ENCODE peak calls at places on chromosomes 11 and 22, in eight cellular contexts. One of them, this sample, is unnamed.

GRCh38 chr22:48635825-48636224 is 1191.8 kb downstream of the BRD1 start:
- DNase-seq in AG10803: no peak
- DNase-seq in fibroblast of the aortic adventitia: no peak
- DNase-seq in AG04449: no peak
- DNase-seq in Calu3: no peak
- DNase-seq in colonic mucosa: no peak
- DNase-seq in fibroblast of pulmonary artery: no peak
- DNase-seq in GM12865: no peak
- DNase-seq in this sample: no peak

GRCh38 chr22:38461057-38461413 is 6.0 kb upstream of the KCNJ4 start:
- DNase-seq in AG04449: no peak
- DNase-seq in colonic mucosa: no peak
- DNase-seq in GM12865: no peak
- DNase-seq in fibroblast of the aortic adventitia: no peak
- DNase-seq in fibroblast of pulmonary artery: no peak
- DNase-seq in Calu3: no peak
- DNase-seq in AG10803: no peak
- DNase-seq in this sample: no peak

GRCh38 chr11:112961146-112961668 is at the start of gene NCAM1:
- DNase-seq in AG10803: peak; percentile 84
- DNase-seq in Calu3: peak; percentile 65
- DNase-seq in fibroblast of the aortic adventitia: peak; percentile 49
- DNase-seq in colonic mucosa: peak; percentile 59
- DNase-seq in AG04449: no peak
- DNase-seq in GM12865: peak; percentile 12
- DNase-seq in fibroblast of pulmonary artery: peak; percentile 78
- DNase-seq in this sample: no peak

GRCh38 chr22:17085277-17086091 is 684 bp downstream of the IL17RA start:
- DNase-seq in fibroblast of pulmonary artery: no peak
- DNase-seq in AG04449: no peak
- DNase-seq in Calu3: peak; percentile 24
- DNase-seq in GM12865: peak; percentile 32
- DNase-seq in fibroblast of the aortic adventitia: peak; percentile 4
- DNase-seq in AG10803: no peak
- DNase-seq in colonic mucosa: peak; percentile 48
- DNase-seq in this sample: no peak

GRCh38 chr11:19683141-19683805 is 29.4 kb upstream of the NAV2 start:
- DNase-seq in AG10803: no peak
- DNase-seq in Calu3: no peak
- DNase-seq in GM12865: no peak
- DNase-seq in AG04449: no peak
- DNase-seq in fibroblast of the aortic adventitia: peak; percentile 37
- DNase-seq in colonic mucosa: no peak
- DNase-seq in fibroblast of pulmonary artery: no peak
- DNase-seq in this sample: no peak

GRCh38 chr11:83220279-83220678 is 26.8 kb downstream of the ANKRD42 start:
- DNase-seq in Calu3: peak; percentile 10
- DNase-seq in AG10803: no peak
- DNase-seq in fibroblast of the aortic adventitia: no peak
- DNase-seq in AG04449: no peak
- DNase-seq in fibroblast of pulmonary artery: no peak
- DNase-seq in colonic mucosa: no peak
- DNase-seq in GM12865: no peak
- DNase-seq in this sample: no peak

GRCh38 chr11:42957831-42958230 is 354.0 kb upstream of the API5 start:
- DNase-seq in AG10803: no peak
- DNase-seq in colonic mucosa: no peak
- DNase-seq in fibroblast of the aortic adventitia: no peak
- DNase-seq in fibroblast of pulmonary artery: no peak
- DNase-seq in GM12865: no peak
- DNase-seq in Calu3: no peak
- DNase-seq in AG04449: no peak
- DNase-seq in this sample: no peak

GRCh38 chr11:110645253-110645652 is 67.0 kb downstream of the ARHGAP20 start:
- DNase-seq in fibroblast of pulmonary artery: no peak
- DNase-seq in fibroblast of the aortic adventitia: no peak
- DNase-seq in GM12865: peak; percentile 2
- DNase-seq in Calu3: no peak
- DNase-seq in AG10803: no peak
- DNase-seq in colonic mucosa: no peak
- DNase-seq in AG04449: no peak
- DNase-seq in this sample: no peak

GRCh38 chr11:65500262-65501004 is 1.6 kb downstream of the MALAT1 start:
- DNase-seq in colonic mucosa: peak; percentile 50
- DNase-seq in AG04449: no peak
- DNase-seq in fibroblast of the aortic adventitia: peak; percentile 78
- DNase-seq in fibroblast of pulmonary artery: peak; percentile 74
- DNase-seq in AG10803: peak; percentile 68
- DNase-seq in GM12865: peak; percentile 61
- DNase-seq in Calu3: no peak
- DNase-seq in this sample: no peak

GRCh38 chr11:117841582-117842031 is 17.1 kb upstream of the FXYD2 start:
- DNase-seq in Calu3: no peak
- DNase-seq in fibroblast of the aortic adventitia: no peak
- DNase-seq in colonic mucosa: peak; percentile 16
- DNase-seq in AG10803: no peak
- DNase-seq in fibroblast of pulmonary artery: no peak
- DNase-seq in AG04449: no peak
- DNase-seq in GM12865: no peak
- DNase-seq in this sample: no peak

GRCh38 chr11:111548542-111548941 is 8.0 kb downstream of the LAYN start:
- DNase-seq in AG10803: no peak
- DNase-seq in AG04449: no peak
- DNase-seq in fibroblast of the aortic adventitia: no peak
- DNase-seq in fibroblast of pulmonary artery: no peak
- DNase-seq in GM12865: no peak
- DNase-seq in colonic mucosa: no peak
- DNase-seq in Calu3: no peak
- DNase-seq in this sample: no peak

GRCh38 chr11:22566293-22566692 is 59.3 kb downstream of the FANCF start:
- DNase-seq in fibroblast of the aortic adventitia: no peak
- DNase-seq in GM12865: no peak
- DNase-seq in colonic mucosa: no peak
- DNase-seq in fibroblast of pulmonary artery: no peak
- DNase-seq in AG10803: no peak
- DNase-seq in Calu3: no peak
- DNase-seq in AG04449: no peak
- DNase-seq in this sample: no peak

GRCh38 chr11:70552441-70553150 is 154.3 kb downstream of the CTTN start:
- DNase-seq in colonic mucosa: no peak
- DNase-seq in AG04449: no peak
- DNase-seq in Calu3: no peak
- DNase-seq in fibroblast of the aortic adventitia: no peak
- DNase-seq in GM12865: no peak
- DNase-seq in AG10803: no peak
- DNase-seq in fibroblast of pulmonary artery: no peak
- DNase-seq in this sample: no peak

GRCh38 chr11:66749091-66749490 is 20.1 kb upstream of the SPTBN2 start:
- DNase-seq in fibroblast of the aortic adventitia: peak; percentile 17
- DNase-seq in AG10803: no peak
- DNase-seq in fibroblast of pulmonary artery: no peak
- DNase-seq in Calu3: peak; percentile 15
- DNase-seq in colonic mucosa: no peak
- DNase-seq in AG04449: no peak
- DNase-seq in GM12865: no peak
- DNase-seq in this sample: no peak

GRCh38 chr11:115056514-115056913 is 378.2 kb downstream of the NXPE2 start:
- DNase-seq in AG04449: no peak
- DNase-seq in Calu3: no peak
- DNase-seq in fibroblast of the aortic adventitia: no peak
- DNase-seq in colonic mucosa: no peak
- DNase-seq in fibroblast of pulmonary artery: no peak
- DNase-seq in AG10803: no peak
- DNase-seq in GM12865: no peak
- DNase-seq in this sample: no peak
- TF ChIP-seq CTCF in AG04449: no peak
- TF ChIP-seq CTCF in Calu3: no peak
- TF ChIP-seq CTCF in fibroblast of the aortic adventitia: no peak
- TF ChIP-seq CTCF in colonic mucosa: no peak
- TF ChIP-seq CTCF in fibroblast of pulmonary artery: no peak
- TF ChIP-seq CTCF in AG10803: no peak
- TF ChIP-seq CTCF in GM12865: no peak
- TF ChIP-seq CTCF in this sample: no peak

GRCh38 chr11:63879598-63879997 is 37.4 kb downstream of the RCOR2 start:
- DNase-seq in AG04449: no peak
- DNase-seq in GM12865: no peak
- DNase-seq in fibroblast of pulmonary artery: peak; percentile 16
- DNase-seq in Calu3: no peak
- DNase-seq in colonic mucosa: no peak
- DNase-seq in fibroblast of the aortic adventitia: peak; percentile 16
- DNase-seq in AG10803: no peak
- DNase-seq in this sample: no peak

GRCh38 chr11:63876616-63877015 is 37.7 kb downstream of the MARK2 start:
- DNase-seq in GM12865: no peak
- DNase-seq in AG04449: no peak
- DNase-seq in Calu3: no peak
- DNase-seq in AG10803: no peak
- DNase-seq in colonic mucosa: no peak
- DNase-seq in fibroblast of pulmonary artery: no peak
- DNase-seq in fibroblast of the aortic adventitia: no peak
- DNase-seq in this sample: no peak

GRCh38 chr11:63877658-63878241 is 38.8 kb downstream of the MARK2 start:
- DNase-seq in AG04449: no peak
- DNase-seq in colonic mucosa: no peak
- DNase-seq in AG10803: no peak
- DNase-seq in fibroblast of pulmonary artery: no peak
- DNase-seq in GM12865: no peak
- DNase-seq in fibroblast of the aortic adventitia: no peak
- DNase-seq in Calu3: no peak
- DNase-seq in this sample: no peak

GRCh38 chr11:63882555-63883242 is 34.3 kb downstream of the RCOR2 start:
- DNase-seq in fibroblast of pulmonary artery: no peak
- DNase-seq in fibroblast of the aortic adventitia: no peak
- DNase-seq in AG04449: no peak
- DNase-seq in AG10803: no peak
- DNase-seq in colonic mucosa: no peak
- DNase-seq in GM12865: no peak
- DNase-seq in Calu3: no peak
- DNase-seq in this sample: no peak

GRCh38 chr11:63880031-63880841 is 36.7 kb downstream of the RCOR2 start:
- DNase-seq in fibroblast of the aortic adventitia: peak; percentile 78
- DNase-seq in AG10803: peak; percentile 63
- DNase-seq in Calu3: no peak
- DNase-seq in colonic mucosa: no peak
- DNase-seq in GM12865: no peak
- DNase-seq in fibroblast of pulmonary artery: peak; percentile 62
- DNase-seq in AG04449: no peak
- DNase-seq in this sample: no peak
- TF ChIP-seq CTCF in fibroblast of the aortic adventitia: no peak
- TF ChIP-seq CTCF in AG10803: no peak
- TF ChIP-seq CTCF in Calu3: no peak
- TF ChIP-seq CTCF in colonic mucosa: no peak
- TF ChIP-seq CTCF in GM12865: no peak
- TF ChIP-seq CTCF in fibroblast of pulmonary artery: no peak
- TF ChIP-seq CTCF in AG04449: no peak
- TF ChIP-seq CTCF in this sample: no peak

GRCh38 chr22:40044102-40044869 is 49.5 kb downstream of the FAM83F start:
- DNase-seq in fibroblast of the aortic adventitia: peak; percentile 99
- DNase-seq in fibroblast of pulmonary artery: peak; percentile 100
- DNase-seq in colonic mucosa: peak; percentile 98
- DNase-seq in AG04449: peak; percentile 96
- DNase-seq in AG10803: peak; percentile 99
- DNase-seq in Calu3: peak; percentile 97
- DNase-seq in GM12865: peak; percentile 100
- DNase-seq in this sample: peak; percentile 97

GRCh38 chr22:40042312-40042711 is 47.6 kb downstream of the FAM83F start:
- DNase-seq in fibroblast of pulmonary artery: no peak
- DNase-seq in Calu3: no peak
- DNase-seq in AG10803: no peak
- DNase-seq in colonic mucosa: no peak
- DNase-seq in fibroblast of the aortic adventitia: no peak
- DNase-seq in GM12865: no peak
- DNase-seq in AG04449: no peak
- DNase-seq in this sample: no peak

GRCh38 chr22:40041738-40042137 is 47.0 kb downstream of the FAM83F start:
- DNase-seq in colonic mucosa: no peak
- DNase-seq in Calu3: no peak
- DNase-seq in AG04449: no peak
- DNase-seq in AG10803: no peak
- DNase-seq in fibroblast of pulmonary artery: no peak
- DNase-seq in fibroblast of the aortic adventitia: no peak
- DNase-seq in GM12865: no peak
- DNase-seq in this sample: no peak

GRCh38 chr22:40043793-40044101 is 49.0 kb downstream of the FAM83F start:
- DNase-seq in fibroblast of the aortic adventitia: no peak
- DNase-seq in Calu3: no peak
- DNase-seq in colonic mucosa: no peak
- DNase-seq in AG04449: no peak
- DNase-seq in fibroblast of pulmonary artery: no peak
- DNase-seq in GM12865: no peak
- DNase-seq in AG10803: no peak
- DNase-seq in this sample: no peak

DNA sequence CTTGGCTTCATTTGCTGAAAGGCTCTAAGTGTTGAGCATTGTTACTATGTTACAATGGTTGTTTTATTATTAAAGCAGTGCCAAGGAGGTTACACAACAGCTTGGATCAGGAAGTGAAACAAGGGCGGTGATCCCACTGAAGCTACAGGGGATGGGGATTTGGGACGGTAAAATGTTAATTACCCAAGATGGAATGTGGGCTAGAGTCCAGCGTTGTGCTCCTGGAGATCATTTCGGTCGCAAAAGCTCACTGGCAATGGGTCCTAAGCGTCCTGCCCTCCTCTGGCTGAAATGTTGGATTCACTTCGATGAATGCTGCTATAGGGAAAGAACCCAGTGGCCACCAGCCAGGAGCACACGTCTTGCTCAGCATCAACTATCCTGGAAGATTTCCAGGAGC is 48.3 kb downstream of the FAM83F start:
- DNase-seq in fibroblast of the aortic adventitia: peak; percentile 84
- DNase-seq in AG04449: no peak
- DNase-seq in GM12865: no peak
- DNase-seq in AG10803: peak; percentile 75
- DNase-seq in fibroblast of pulmonary artery: peak; percentile 70
- DNase-seq in colonic mucosa: no peak
- DNase-seq in Calu3: no peak
- DNase-seq in this sample: no peak
- TF ChIP-seq CTCF in fibroblast of the aortic adventitia: no peak
- TF ChIP-seq CTCF in AG04449: no peak
- TF ChIP-seq CTCF in GM12865: no peak
- TF ChIP-seq CTCF in AG10803: no peak
- TF ChIP-seq CTCF in fibroblast of pulmonary artery: no peak
- TF ChIP-seq CTCF in colonic mucosa: no peak
- TF ChIP-seq CTCF in Calu3: no peak
- TF ChIP-seq CTCF in this sample: no peak

DNA sequence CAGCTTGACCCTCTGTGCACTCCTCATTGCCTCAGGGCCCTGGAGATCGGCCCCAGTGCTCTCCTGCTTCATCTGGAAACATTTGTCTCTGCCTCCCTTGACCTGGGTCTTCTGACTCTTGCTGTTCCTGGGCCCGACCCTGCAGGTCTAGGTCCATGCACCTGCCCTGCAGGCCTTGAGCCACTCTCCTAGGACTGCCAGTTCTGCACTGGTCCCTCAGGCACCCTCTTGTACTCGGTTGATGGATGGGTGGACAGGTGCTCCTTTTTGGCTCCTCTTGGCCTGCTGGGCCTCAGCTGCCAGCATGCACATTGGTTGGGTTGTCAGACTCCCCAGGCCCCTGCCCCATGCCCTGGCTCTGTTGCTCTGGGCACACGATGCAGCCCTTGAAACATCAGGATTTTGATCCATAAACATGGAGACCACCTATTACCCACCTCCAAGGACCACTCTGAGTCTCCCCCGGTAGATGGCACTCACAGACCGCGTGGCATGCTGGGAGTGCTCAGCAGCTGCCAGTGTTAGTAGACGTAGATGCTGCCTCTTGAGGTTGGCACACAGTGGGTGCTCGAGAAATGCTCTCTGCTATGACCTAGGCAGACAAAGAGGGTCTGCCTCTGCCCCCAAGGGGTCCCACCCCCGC is 20.2 kb upstream of the ACR start:
- DNase-seq in AG10803: no peak
- DNase-seq in GM12865: no peak
- DNase-seq in fibroblast of pulmonary artery: no peak
- DNase-seq in AG04449: no peak
- DNase-seq in Calu3: no peak
- DNase-seq in colonic mucosa: no peak
- DNase-seq in fibroblast of the aortic adventitia: no peak
- DNase-seq in this sample: no peak
- TF ChIP-seq CTCF in AG10803: no peak
- TF ChIP-seq CTCF in GM12865: no peak
- TF ChIP-seq CTCF in fibroblast of pulmonary artery: no peak
- TF ChIP-seq CTCF in AG04449: no peak
- TF ChIP-seq CTCF in Calu3: no peak
- TF ChIP-seq CTCF in colonic mucosa: no peak
- TF ChIP-seq CTCF in fibroblast of the aortic adventitia: no peak
- TF ChIP-seq CTCF in this sample: no peak

This sample was measured in kidney epithelial cell.